ENCODE peak calls at places on chromosomes 5 and 9, in eight cellular contexts. W, P, K, D, T, E, H and A are unnamed samples.

GRCh38 chr5:112885001-112885400 is 23.9 kb downstream of the SRP19 start:
- DNase-seq in H (no peak), E (no peak), K (no peak), W (no peak), T (no peak), P (no peak), D (peak), A (no peak)

GRCh38 chr5:157520911-157521703 is 54.5 kb downstream of the ADAM19 start:
- DNase-seq in W (no peak), D (no peak), P (no peak), E (no peak), H (peak), K (peak), T (peak), A (peak)

GRCh38 chr5:163760498-163760897 is 255.1 kb downstream of the MAT2B start:
- DNase-seq in D (peak), W (no peak), T (no peak), H (no peak), P (no peak), K (no peak), E (no peak), A (peak)

GRCh38 chr5:145958463-145958862 is 22.1 kb downstream of the SH3RF2 start:
- DNase-seq in D (no peak), P (no peak), W (no peak), E (no peak), K (no peak), H (no peak), T (no peak), A (no peak)

GRCh38 chr9:93620881-93621820 is 44.8 kb downstream of the PHF2 start:
- DNase-seq in T (no peak), E (no peak), W (peak), H (no peak), D (peak), P (no peak), K (no peak), A (no peak)

GRCh38 chr9:123250504-123250903 is 17.9 kb downstream of the STRBP start:
- DNase-seq in H (no peak), T (no peak), E (no peak), D (no peak), P (no peak), W (no peak), K (no peak), A (no peak)

GRCh38 chr9:36960575-36960955 is 73.5 kb downstream of the PAX5 start:
- DNase-seq in T (no peak), K (no peak), D (no peak), P (no peak), E (no peak), H (no peak), W (no peak), A (no peak)

GRCh38 chr5:36200513-36200912 is 41.2 kb downstream of the NADK2 start:
- DNase-seq in W (no peak), H (no peak), E (no peak), K (no peak), T (no peak), P (no peak), D (no peak), A (peak)

GRCh38 chr5:84290161-84290560 is 94.5 kb downstream of the EDIL3 start:
- DNase-seq in P (no peak), K (peak), W (no peak), E (no peak), D (no peak), H (no peak), T (no peak), A (no peak)

GRCh38 chr5:95725937-95726810 is 5.0 kb upstream of the RHOBTB3 start:
- DNase-seq in H (no peak), T (no peak), P (no peak), E (no peak), W (no peak), D (no peak), K (no peak), A (peak)

GRCh38 chr9:130689937-130690700 is 3.5 kb upstream of the EXOSC2 start:
- DNase-seq in E (no peak), H (peak), T (peak), D (peak), W (peak), K (peak), P (no peak), A (peak)

GRCh38 chr5:11719888-11720481 is 184.3 kb downstream of the CTNND2 start:
- DNase-seq in T (no peak), K (peak), H (peak), P (no peak), W (no peak), D (peak), E (no peak), A (no peak)

GRCh38 chr9:38243993-38244392 is 148.5 kb upstream of the ALDH1B1 start:
- DNase-seq in E (no peak), P (no peak), W (no peak), K (no peak), D (no peak), H (no peak), T (no peak), A (no peak)

GRCh38 chr5:158123595-158123994 is 264.6 kb upstream of the CLINT1 start:
- DNase-seq in D (no peak), P (no peak), K (no peak), T (no peak), W (no peak), E (no peak), H (no peak), A (no peak)

GRCh38 chr9:81317223-81317622 is 372.1 kb downstream of the TLE1 start:
- DNase-seq in W (no peak), K (no peak), H (no peak), P (no peak), E (no peak), D (no peak), T (no peak), A (no peak)

GRCh38 chr9:96383165-96383939 is at the start of gene SLC35D2:
- DNase-seq in D (peak), T (peak), K (peak), H (peak), P (peak), E (peak), W (peak), A (peak)

GRCh38 chr5:129053438-129053837 is 41.1 kb upstream of the ISOC1 start:
- DNase-seq in W (no peak), D (no peak), E (no peak), T (no peak), P (no peak), K (no peak), H (no peak), A (no peak)

GRCh38 chr9:135047026-135047350 is 40.5 kb upstream of the OLFM1 start:
- DNase-seq in D (no peak), E (no peak), H (no peak), T (no peak), W (no peak), K (no peak), P (peak), A (no peak)

GRCh38 chr5:180139731-180140626 is 68.4 kb upstream of the RNF130 start:
- DNase-seq in W (no peak), P (no peak), H (no peak), K (no peak), E (no peak), D (no peak), T (no peak), A (no peak)

GRCh38 chr5:139552893-139553575 is 8.1 kb upstream of the UBE2D2 start:
- DNase-seq in W (no peak), H (no peak), K (no peak), E (no peak), T (no peak), D (no peak), P (no peak), A (no peak)

GRCh38 chr5:113336975-113337374 is 97.8 kb downstream of the TSSK1B start:
- DNase-seq in D (peak), W (no peak), H (no peak), K (peak), E (no peak), T (peak), P (no peak), A (peak)

GRCh38 chr5:128254789-128255188 is 171.2 kb downstream of the SLC12A2 start:
- DNase-seq in T (no peak), P (no peak), W (no peak), H (no peak), E (no peak), K (no peak), D (no peak), A (no peak)

GRCh38 chr9:116271307-116271706 is 117.7 kb downstream of the PAPPA start:
- DNase-seq in T (no peak), D (no peak), E (no peak), P (no peak), H (no peak), W (no peak), K (no peak), A (no peak)

GRCh38 chr5:122392844-122393243 is 80.8 kb downstream of the SNCAIP start:
- DNase-seq in H (no peak), P (no peak), W (no peak), E (no peak), D (no peak), T (no peak), K (no peak), A (peak)

GRCh38 chr5:107744418-107745330 is 73.9 kb upstream of the EFNA5 start:
- DNase-seq in K (no peak), D (no peak), W (no peak), T (no peak), P (no peak), E (no peak), H (no peak), A (no peak)

GRCh38 chr5:179907570-179908324 is at the start of gene TBC1D9B:
- DNase-seq in T (peak), H (peak), P (peak), E (peak), W (peak), K (peak), D (peak), A (peak)

GRCh38 chr5:122915717-122916399 is 70.4 kb downstream of the SNX24 start:
- DNase-seq in H (no peak), W (no peak), T (no peak), D (peak), P (no peak), K (no peak), E (no peak), A (no peak)

GRCh38 chr5:83494102-83494620 is 22.6 kb downstream of the VCAN start:
- DNase-seq in T (no peak), K (no peak), H (no peak), W (no peak), D (no peak), P (no peak), E (no peak), A (no peak)

GRCh38 chr9:15299374-15299939 is 7.6 kb downstream of the TTC39B start:
- DNase-seq in T (no peak), H (no peak), W (no peak), K (no peak), D (no peak), P (no peak), E (no peak), A (no peak)

GRCh38 chr5:173707392-173707791 is 90.9 kb upstream of the BOD1 start:
- DNase-seq in K (no peak), P (no peak), H (no peak), E (no peak), D (peak), W (peak), T (no peak), A (peak)

GRCh38 chr5:158563774-158564390 is 535.8 kb downstream of the EBF1 start:
- DNase-seq in W (no peak), T (no peak), D (no peak), H (no peak), K (no peak), P (no peak), E (no peak), A (no peak)

GRCh38 chr9:83932001-83932400 is 10.8 kb upstream of the KIF27 start:
- DNase-seq in E (no peak), T (no peak), P (no peak), H (no peak), W (no peak), K (no peak), D (no peak), A (no peak)

GRCh38 chr5:163379298-163380155 is 57.9 kb upstream of the CCNG1 start:
- DNase-seq in K (peak), T (no peak), P (no peak), W (no peak), E (no peak), D (peak), H (no peak), A (peak)

GRCh38 chr5:150398432-150399157 is 14.1 kb downstream of the CD74 start:
- DNase-seq in D (no peak), K (peak), H (peak), T (no peak), W (no peak), E (no peak), P (no peak), A (no peak)

GRCh38 chr5:61578858-61579503 is 246.9 kb downstream of the ZSWIM6 start:
- DNase-seq in T (no peak), P (no peak), K (no peak), H (no peak), W (no peak), D (no peak), E (no peak), A (peak)

GRCh38 chr5:172806897-172807672 is 27.0 kb upstream of the ERGIC1 start:
- DNase-seq in H (peak), T (peak), K (peak), E (peak), D (peak), P (peak), W (peak), A (peak)

GRCh38 chr5:78984611-78985406 is at the start of gene ARSB:
- DNase-seq in K (peak), H (peak), D (peak), T (peak), E (peak), W (peak), P (peak), A (peak)
- TF ChIP-seq POLR2A in K (peak), H (peak), D (peak), T (peak), E (peak), W (peak), P (peak), A (peak)

GRCh38 chr5:119340597-119341218 is 15.1 kb upstream of the TNFAIP8 start:
- DNase-seq in P (no peak), W (no peak), E (no peak), H (peak), K (no peak), D (no peak), T (no peak), A (no peak)
- TF ChIP-seq CTCF in P (no peak), W (no peak), E (no peak), H (no peak), K (no peak), D (no peak), T (no peak), A (no peak)

DNA sequence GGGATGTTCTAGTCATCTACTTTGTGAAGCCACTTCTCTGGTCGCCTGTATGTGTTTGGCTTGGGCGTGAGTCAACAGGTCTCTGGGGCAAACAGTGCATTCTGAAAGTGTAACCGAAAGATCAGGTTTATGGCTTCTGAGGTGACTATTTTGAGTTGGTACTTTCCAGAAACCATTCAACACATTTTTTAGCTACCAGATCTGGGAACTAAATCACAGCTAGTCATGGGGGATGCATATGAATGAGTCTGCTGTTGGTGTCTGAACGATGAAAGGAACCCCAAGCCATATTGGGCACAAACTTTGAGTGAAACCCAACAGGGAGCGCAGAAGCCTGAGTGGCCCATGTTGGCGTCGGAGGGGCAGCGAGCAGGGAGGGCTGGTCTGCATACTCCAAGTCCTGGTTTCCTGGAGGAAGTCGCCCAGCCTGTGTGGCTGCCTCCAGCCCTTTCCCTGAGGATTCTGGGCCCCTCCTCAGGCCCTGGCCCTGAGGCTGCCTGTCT is 35.3 kb downstream of the UBE2QL1 start:
- DNase-seq in T (no peak), D (no peak), E (no peak), W (no peak), K (no peak), H (peak), P (no peak), A (no peak)
- H3K27ac ChIP-seq in T (no peak), D (no peak), E (no peak), W (no peak), K (no peak), H (peak), P (peak), A (no peak)

GRCh38 chr5:178130576-178131445 is at the start of gene RMND5B:
- DNase-seq in W (peak), H (peak), D (peak), T (peak), K (peak), E (peak), P (peak), A (peak)
- TF ChIP-seq POLR2A in W (peak), H (peak), D (peak), T (peak), K (peak), E (peak), P (peak), A (peak)